ENCODE peak calls at places on chromosomes 3 and 15, in six cellular contexts. H is GM23338, C is AG09309, M is mesothelial cell of epicardium, A is pancreas, W is GM10248. Q is an unnamed sample.

GRCh38 chr3:161314836-161315391 is 56.4 kb downstream of the SPTSSB start:
- DNase-seq in A (no peak), C (no peak), M (no peak), H (no peak), W (peak), Q (no peak)

GRCh38 chr3:170585008-170585936 is 603 bp downstream of the SLC7A14 start:
- DNase-seq in H (peak), M (peak), W (peak), A (peak), C (no peak), Q (no peak)

GRCh38 chr15:87570186-87570585 is 686.4 kb downstream of the NTRK3 start:
- DNase-seq in A (no peak), M (no peak), C (no peak), H (no peak), W (no peak), Q (no peak)

GRCh38 chr3:105611304-105612192 is 244.8 kb downstream of the ALCAM start:
- DNase-seq in A (no peak), W (no peak), C (no peak), H (peak), M (no peak), Q (no peak)

GRCh38 chr15:35751421-35752133 is 205.6 kb upstream of the DPH6 start:
- DNase-seq in H (peak), A (peak), M (peak), W (peak), C (peak), Q (peak)

GRCh38 chr15:76987276-76987675 is 7.7 kb upstream of the PSTPIP1 start:
- DNase-seq in M (no peak), C (no peak), W (no peak), A (no peak), H (no peak), Q (no peak)

GRCh38 chr15:48671381-48672022 is 26.0 kb upstream of the FBN1 start:
- DNase-seq in A (no peak), W (no peak), M (no peak), H (no peak), C (peak), Q (no peak)

GRCh38 chr3:37441689-37442088 is 267.3 kb upstream of the LRRFIP2 start:
- DNase-seq in M (no peak), H (peak), C (no peak), A (no peak), W (no peak), Q (no peak)

GRCh38 chr3:106943071-106943470 is 434.2 kb upstream of the CCDC54 start:
- DNase-seq in A (no peak), M (no peak), W (no peak), C (no peak), H (no peak), Q (no peak)

GRCh38 chr3:32077260-32078084 is 28.9 kb upstream of the GPD1L start:
- DNase-seq in M (no peak), A (no peak), C (no peak), H (peak), W (no peak), Q (no peak)

GRCh38 chr3:52029535-52029934 is 26.8 kb downstream of the DUSP7 start:
- DNase-seq in M (no peak), A (no peak), W (no peak), C (no peak), H (no peak), Q (no peak)

GRCh38 chr3:45995370-45996192 is at the start of gene FYCO1:
- DNase-seq in C (peak), W (peak), H (peak), A (peak), M (peak), Q (peak)

GRCh38 chr3:30752961-30753360 is 141.5 kb downstream of the GADL1 start:
- DNase-seq in H (no peak), A (no peak), W (no peak), C (peak), M (no peak), Q (peak)

GRCh38 chr3:185176756-185177359 is 24.0 kb upstream of the C3orf70 start:
- DNase-seq in A (no peak), H (peak), C (no peak), M (no peak), W (peak), Q (peak)

GRCh38 chr3:67559029-67559605 is 95.3 kb downstream of the SUCLG2 start:
- DNase-seq in H (no peak), W (no peak), M (no peak), A (no peak), C (no peak), Q (no peak)

GRCh38 chr15:69185706-69186105 is 25.3 kb downstream of the GLCE start:
- DNase-seq in W (no peak), A (no peak), H (no peak), C (no peak), M (no peak), Q (no peak)

DNA sequence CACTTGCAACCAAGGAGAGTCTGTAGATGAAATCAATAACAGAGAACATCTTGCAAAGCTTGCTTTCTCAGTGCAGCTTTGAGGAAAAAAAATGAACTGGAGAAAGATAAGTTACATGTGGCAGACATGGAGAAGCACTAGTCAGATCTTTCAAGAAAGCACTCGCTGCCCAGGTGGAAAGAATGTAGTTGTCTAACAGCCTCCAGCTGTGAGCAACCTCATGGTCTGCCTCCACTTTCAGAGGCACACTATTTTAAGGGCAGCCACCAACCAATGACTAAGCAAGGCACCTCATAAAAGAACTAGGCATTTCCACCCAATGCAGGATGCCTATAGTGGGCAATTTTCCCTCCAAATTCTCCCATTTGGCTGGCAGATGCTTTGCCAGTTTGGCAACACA is 125.4 kb upstream of the CPNE4 start:
- DNase-seq in H (peak), W (no peak), M (no peak), A (no peak), C (no peak), Q (no peak)
- TF ChIP-seq CTCF in H (no peak), W (no peak), M (no peak), A (no peak), C (no peak), Q (no peak)

GRCh38 chr15:95850837-95851236 is 479.7 kb upstream of the NR2F2 start:
- DNase-seq in H (no peak), C (no peak), A (no peak), M (no peak), W (no peak), Q (no peak)
- TF ChIP-seq CTCF in H (peak), C (peak), A (no peak), M (no peak), W (no peak), Q (no peak)

GRCh38 chr3:136305879-136306278 is 55.7 kb downstream of the PCCB start:
- DNase-seq in C (no peak), H (peak), A (no peak), W (no peak), M (no peak), Q (no peak)
- TF ChIP-seq CTCF in C (no peak), H (peak), A (no peak), W (no peak), M (no peak), Q (no peak)

DNA sequence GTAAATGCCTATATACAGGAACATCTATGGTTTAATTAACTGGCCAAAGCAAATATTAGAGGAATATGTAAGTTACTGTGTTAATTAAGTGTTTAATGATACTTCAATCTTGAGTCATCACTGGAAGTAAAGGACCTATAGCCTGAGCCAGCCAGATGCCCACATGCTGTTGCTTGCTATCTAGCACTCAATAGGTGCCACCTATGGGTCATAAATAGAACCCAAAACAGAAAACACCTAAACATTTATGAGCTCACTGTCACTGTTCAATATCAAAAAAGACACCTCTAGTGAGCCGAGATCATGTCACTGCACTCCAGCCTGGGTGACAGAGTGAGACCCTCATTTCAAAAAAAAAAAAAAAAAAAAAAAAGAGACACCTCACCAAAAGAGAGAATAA is 48.4 kb upstream of the IP6K2 start:
- DNase-seq in C (no peak), H (peak), W (no peak), A (no peak), M (no peak), Q (no peak)
- TF ChIP-seq CTCF in C (peak), H (peak), W (peak), A (no peak), M (no peak), Q (no peak)

GRCh38 chr3:126995254-126995770 is 12.4 kb downstream of the PLXNA1 start:
- DNase-seq in H (no peak), A (no peak), C (no peak), M (no peak), W (no peak), Q (no peak)

GRCh38 chr3:126996905-126997304 is 14.0 kb downstream of the PLXNA1 start:
- DNase-seq in M (no peak), H (no peak), W (no peak), A (no peak), C (peak), Q (no peak)

GRCh38 chr3:126997455-126998038 is 14.6 kb downstream of the PLXNA1 start:
- DNase-seq in C (no peak), W (no peak), M (no peak), A (no peak), H (no peak), Q (no peak)

GRCh38 chr3:126994661-126995161 is 11.8 kb downstream of the PLXNA1 start:
- DNase-seq in W (no peak), M (no peak), H (no peak), C (no peak), A (no peak), Q (no peak)

DNA sequence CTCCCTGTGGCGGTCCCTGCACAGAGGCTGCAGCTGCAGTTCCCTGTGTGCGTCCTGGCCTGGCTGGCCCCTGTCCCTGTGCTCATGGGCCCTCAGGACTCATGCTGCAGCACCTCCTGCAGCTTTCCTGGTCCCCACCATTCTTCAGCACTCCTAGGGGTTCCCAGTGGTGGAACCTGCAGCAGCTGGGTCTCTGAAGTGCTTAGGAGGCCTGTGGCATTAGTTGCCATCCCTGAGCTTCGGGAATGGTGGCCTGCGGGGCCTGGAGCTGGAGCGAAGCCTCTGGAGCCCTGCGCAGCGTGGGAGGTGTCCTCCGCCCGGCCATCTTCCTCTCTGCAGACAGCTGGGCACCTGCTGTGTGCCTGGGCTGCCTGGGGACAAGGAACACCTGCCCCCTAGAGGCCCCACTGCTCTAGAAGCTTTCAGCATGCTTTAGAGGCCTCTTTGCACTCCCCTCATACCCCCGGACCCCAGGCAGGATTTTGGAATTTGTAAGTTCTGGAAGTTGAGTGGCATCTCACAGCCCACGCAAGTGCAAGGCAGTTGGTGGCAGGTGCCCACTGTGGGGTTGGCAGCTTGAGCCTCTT is 13.1 kb downstream of the PLXNA1 start:
- DNase-seq in A (no peak), W (no peak), H (peak), M (no peak), C (no peak), Q (no peak)
- TF ChIP-seq CTCF in A (no peak), W (peak), H (peak), M (no peak), C (no peak), Q (no peak)

DNA sequence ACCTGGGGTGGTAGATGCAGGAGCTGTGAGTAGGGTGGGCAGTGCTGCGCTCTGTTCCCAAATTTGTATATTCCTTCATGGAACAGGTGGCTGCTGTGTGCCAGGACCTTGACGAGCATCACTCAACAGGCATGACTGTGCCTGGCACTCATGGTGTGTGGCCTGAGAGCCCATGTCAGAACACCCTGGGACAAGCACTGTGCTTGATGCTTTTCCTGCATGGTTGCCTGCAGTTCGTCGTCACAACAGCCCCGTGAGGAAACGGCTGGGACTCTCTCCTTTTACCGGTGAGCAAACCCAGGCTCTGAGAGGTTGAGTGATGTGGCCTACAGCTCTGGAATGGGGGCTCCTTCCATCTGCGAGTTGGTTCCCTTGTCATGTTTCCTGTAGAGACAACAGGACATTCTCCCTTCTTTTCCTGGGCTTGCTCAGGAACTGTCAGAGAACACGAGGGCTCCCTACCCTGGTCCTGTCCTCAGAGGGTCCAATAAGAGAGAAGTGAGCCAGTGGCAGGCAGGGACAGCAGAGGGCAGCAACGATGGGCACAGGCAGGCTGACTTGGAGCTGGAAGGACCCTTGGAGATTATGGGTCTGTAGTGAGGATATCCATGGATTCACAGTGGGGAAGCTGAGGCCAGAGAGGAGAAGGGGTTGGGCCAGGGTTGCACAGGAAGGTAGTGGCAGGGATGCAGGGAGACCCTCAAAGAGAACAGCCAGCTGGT is 37.4 kb downstream of the PRKCD start:
- DNase-seq in M (no peak), H (peak), W (no peak), C (no peak), A (no peak), Q (no peak)
- TF ChIP-seq CTCF in M (no peak), H (peak), W (no peak), C (peak), A (no peak), Q (no peak)

GRCh38 chr3:178947738-178948137 is 123.9 kb downstream of the ZMAT3 start:
- DNase-seq in A (no peak), M (no peak), W (no peak), H (peak), C (no peak), Q (no peak)
- TF ChIP-seq CTCF in A (no peak), M (no peak), W (no peak), H (no peak), C (no peak), Q (no peak)